ENCODE peak calls at places on chromosome 9, in eight cellular contexts. One of them, this sample, is unnamed.
A peak's percentile ranks its signal among the peaks of the same experiment; 100 is the strongest.

GRCh38 chr9:90249094-90249493 is 393.5 kb downstream of the DIRAS2 start:
- DNase-seq in LNCaP clone FGC: peak; percentile 63
- DNase-seq in transverse colon: no peak
- DNase-seq in adrenal gland: no peak
- DNase-seq in lower lobe of right lung: no peak
- DNase-seq in lung: no peak
- DNase-seq in CD8-positive, alpha-beta T cell: no peak
- DNase-seq in NB4: no peak
- DNase-seq in this sample: no peak

GRCh38 chr9:121278535-121279169 is 10.7 kb downstream of the GSN start:
- DNase-seq in LNCaP clone FGC: peak; percentile 15
- DNase-seq in transverse colon: peak; percentile 67
- DNase-seq in adrenal gland: peak; percentile 67
- DNase-seq in lower lobe of right lung: peak; percentile 72
- DNase-seq in lung: peak; percentile 69
- DNase-seq in CD8-positive, alpha-beta T cell: no peak
- DNase-seq in NB4: peak; percentile 72
- DNase-seq in this sample: peak; percentile 99

GRCh38 chr9:136858452-136858843 is 6.3 kb downstream of the MAMDC4 start:
- DNase-seq in LNCaP clone FGC: no peak
- DNase-seq in transverse colon: no peak
- DNase-seq in adrenal gland: no peak
- DNase-seq in lower lobe of right lung: no peak
- DNase-seq in lung: no peak
- DNase-seq in CD8-positive, alpha-beta T cell: no peak
- DNase-seq in NB4: no peak
- DNase-seq in this sample: no peak

GRCh38 chr9:134378901-134379338 is 52.7 kb downstream of the RXRA start:
- DNase-seq in LNCaP clone FGC: peak; percentile 87
- DNase-seq in transverse colon: peak; percentile 67
- DNase-seq in adrenal gland: peak; percentile 79
- DNase-seq in lower lobe of right lung: peak; percentile 70
- DNase-seq in lung: no peak
- DNase-seq in CD8-positive, alpha-beta T cell: no peak
- DNase-seq in NB4: no peak
- DNase-seq in this sample: no peak

GRCh38 chr9:102479191-102479590 is 515.9 kb upstream of the CYLC2 start:
- DNase-seq in LNCaP clone FGC: no peak
- DNase-seq in transverse colon: no peak
- DNase-seq in adrenal gland: no peak
- DNase-seq in lower lobe of right lung: no peak
- DNase-seq in lung: no peak
- DNase-seq in CD8-positive, alpha-beta T cell: no peak
- DNase-seq in NB4: no peak
- DNase-seq in this sample: peak; percentile 70

GRCh38 chr9:94974154-94974860 is 247.8 kb downstream of the AOPEP start:
- DNase-seq in LNCaP clone FGC: no peak
- DNase-seq in transverse colon: no peak
- DNase-seq in adrenal gland: no peak
- DNase-seq in lower lobe of right lung: no peak
- DNase-seq in lung: no peak
- DNase-seq in CD8-positive, alpha-beta T cell: no peak
- DNase-seq in NB4: no peak
- DNase-seq in this sample: no peak

GRCh38 chr9:72675586-72675985 is 154.2 kb downstream of the TMC1 start:
- DNase-seq in LNCaP clone FGC: no peak
- DNase-seq in transverse colon: no peak
- DNase-seq in adrenal gland: no peak
- DNase-seq in lower lobe of right lung: no peak
- DNase-seq in lung: no peak
- DNase-seq in CD8-positive, alpha-beta T cell: no peak
- DNase-seq in NB4: no peak
- DNase-seq in this sample: peak; percentile 74

GRCh38 chr9:33850677-33851076 is 33.7 kb downstream of the UBE2R2 start:
- DNase-seq in LNCaP clone FGC: no peak
- DNase-seq in transverse colon: no peak
- DNase-seq in adrenal gland: no peak
- DNase-seq in lower lobe of right lung: no peak
- DNase-seq in lung: no peak
- DNase-seq in CD8-positive, alpha-beta T cell: no peak
- DNase-seq in NB4: no peak
- DNase-seq in this sample: no peak

GRCh38 chr9:112447283-112447761 is 39.3 kb upstream of the KIAA1958 start:
- DNase-seq in LNCaP clone FGC: no peak
- DNase-seq in transverse colon: no peak
- DNase-seq in adrenal gland: peak; percentile 49
- DNase-seq in lower lobe of right lung: no peak
- DNase-seq in lung: no peak
- DNase-seq in CD8-positive, alpha-beta T cell: no peak
- DNase-seq in NB4: no peak
- DNase-seq in this sample: peak; percentile 1

GRCh38 chr9:23615569-23615968 is 210.5 kb downstream of the ELAVL2 start:
- DNase-seq in LNCaP clone FGC: no peak
- DNase-seq in transverse colon: no peak
- DNase-seq in adrenal gland: no peak
- DNase-seq in lower lobe of right lung: no peak
- DNase-seq in lung: no peak
- DNase-seq in CD8-positive, alpha-beta T cell: no peak
- DNase-seq in NB4: no peak
- DNase-seq in this sample: no peak
- H3K4me3 ChIP-seq in LNCaP clone FGC: no peak overlapping the region
- H3K4me3 ChIP-seq in transverse colon: no peak overlapping the region
- H3K4me3 ChIP-seq in adrenal gland: no peak overlapping the region
- H3K4me3 ChIP-seq in lower lobe of right lung: no peak overlapping the region
- H3K4me3 ChIP-seq in lung: no peak overlapping the region
- H3K4me3 ChIP-seq in CD8-positive, alpha-beta T cell: no peak overlapping the region
- H3K4me3 ChIP-seq in NB4: no peak overlapping the region
- H3K4me3 ChIP-seq in this sample: no peak overlapping the region

GRCh38 chr9:14369011-14369410 is 55.1 kb upstream of the NFIB start:
- DNase-seq in LNCaP clone FGC: no peak
- DNase-seq in transverse colon: no peak
- DNase-seq in adrenal gland: no peak
- DNase-seq in lower lobe of right lung: no peak
- DNase-seq in lung: no peak
- DNase-seq in CD8-positive, alpha-beta T cell: no peak
- DNase-seq in NB4: no peak
- DNase-seq in this sample: no peak

GRCh38 chr9:14361074-14361473 is 47.1 kb upstream of the NFIB start:
- DNase-seq in LNCaP clone FGC: no peak
- DNase-seq in transverse colon: no peak
- DNase-seq in adrenal gland: no peak
- DNase-seq in lower lobe of right lung: no peak
- DNase-seq in lung: no peak
- DNase-seq in CD8-positive, alpha-beta T cell: no peak
- DNase-seq in NB4: no peak
- DNase-seq in this sample: no peak

GRCh38 chr9:14362175-14362574 is 48.2 kb upstream of the NFIB start:
- DNase-seq in LNCaP clone FGC: no peak
- DNase-seq in transverse colon: no peak
- DNase-seq in adrenal gland: no peak
- DNase-seq in lower lobe of right lung: no peak
- DNase-seq in lung: no peak
- DNase-seq in CD8-positive, alpha-beta T cell: no peak
- DNase-seq in NB4: no peak
- DNase-seq in this sample: peak; percentile 91

GRCh38 chr9:14365667-14366066 is 51.7 kb upstream of the NFIB start:
- DNase-seq in LNCaP clone FGC: no peak
- DNase-seq in transverse colon: no peak
- DNase-seq in adrenal gland: no peak
- DNase-seq in lower lobe of right lung: no peak
- DNase-seq in lung: no peak
- DNase-seq in CD8-positive, alpha-beta T cell: no peak
- DNase-seq in NB4: no peak
- DNase-seq in this sample: peak; percentile 72

DNA sequence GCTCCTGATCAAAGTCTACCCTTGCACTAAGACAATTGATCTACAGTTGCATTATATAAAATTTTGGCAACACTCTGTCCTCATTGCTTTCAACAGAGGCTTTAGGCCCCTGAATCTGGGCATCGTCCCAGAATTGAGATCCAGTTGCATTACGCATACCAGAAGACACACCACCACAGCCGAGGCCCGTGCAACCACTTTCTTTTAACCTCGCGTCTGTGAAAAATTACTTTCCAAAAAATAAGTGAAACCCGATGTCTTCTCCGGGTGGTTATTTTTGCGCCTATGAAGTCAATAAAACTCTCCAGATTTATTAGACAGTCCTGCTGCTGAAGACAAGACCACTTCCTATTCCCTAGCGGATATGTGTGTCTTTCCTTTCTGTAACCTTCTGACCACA is 52.1 kb upstream of the NFIB start:
- DNase-seq in LNCaP clone FGC: no peak
- DNase-seq in transverse colon: no peak
- DNase-seq in adrenal gland: no peak
- DNase-seq in lower lobe of right lung: no peak
- DNase-seq in lung: no peak
- DNase-seq in CD8-positive, alpha-beta T cell: no peak
- DNase-seq in NB4: no peak
- DNase-seq in this sample: peak; percentile 95
- H3K4me3 ChIP-seq in LNCaP clone FGC: no peak overlapping the region
- H3K4me3 ChIP-seq in transverse colon: no peak overlapping the region
- H3K4me3 ChIP-seq in adrenal gland: no peak overlapping the region
- H3K4me3 ChIP-seq in lower lobe of right lung: no peak overlapping the region
- H3K4me3 ChIP-seq in lung: no peak overlapping the region
- H3K4me3 ChIP-seq in CD8-positive, alpha-beta T cell: no peak overlapping the region
- H3K4me3 ChIP-seq in NB4: no peak overlapping the region
- H3K4me3 ChIP-seq in this sample: no peak overlapping the region

GRCh38 chr9:128829477-128830251 is at the start of gene SPOUT1:
- DNase-seq in LNCaP clone FGC: peak; percentile 64
- DNase-seq in transverse colon: peak; percentile 94
- DNase-seq in adrenal gland: peak; percentile 93
- DNase-seq in lower lobe of right lung: peak; percentile 94
- DNase-seq in lung: peak; percentile 95
- DNase-seq in CD8-positive, alpha-beta T cell: peak; percentile 88
- DNase-seq in NB4: peak; percentile 95
- DNase-seq in this sample: peak; percentile 63

GRCh38 chr9:128828719-128829452 is 708 bp downstream of the SPOUT1 start:
- DNase-seq in LNCaP clone FGC: no peak
- DNase-seq in transverse colon: no peak
- DNase-seq in adrenal gland: no peak
- DNase-seq in lower lobe of right lung: peak; percentile 12
- DNase-seq in lung: no peak
- DNase-seq in CD8-positive, alpha-beta T cell: no peak
- DNase-seq in NB4: no peak
- DNase-seq in this sample: no peak

GRCh38 chr9:128824911-128825310 is 4.7 kb downstream of the SPOUT1 start:
- DNase-seq in LNCaP clone FGC: no peak
- DNase-seq in transverse colon: no peak
- DNase-seq in adrenal gland: no peak
- DNase-seq in lower lobe of right lung: no peak
- DNase-seq in lung: no peak
- DNase-seq in CD8-positive, alpha-beta T cell: no peak
- DNase-seq in NB4: no peak
- DNase-seq in this sample: no peak

GRCh38 chr9:128825923-128826702 is 3.5 kb downstream of the SPOUT1 start:
- DNase-seq in LNCaP clone FGC: no peak
- DNase-seq in transverse colon: no peak
- DNase-seq in adrenal gland: no peak
- DNase-seq in lower lobe of right lung: no peak
- DNase-seq in lung: no peak
- DNase-seq in CD8-positive, alpha-beta T cell: no peak
- DNase-seq in NB4: no peak
- DNase-seq in this sample: no peak

DNA sequence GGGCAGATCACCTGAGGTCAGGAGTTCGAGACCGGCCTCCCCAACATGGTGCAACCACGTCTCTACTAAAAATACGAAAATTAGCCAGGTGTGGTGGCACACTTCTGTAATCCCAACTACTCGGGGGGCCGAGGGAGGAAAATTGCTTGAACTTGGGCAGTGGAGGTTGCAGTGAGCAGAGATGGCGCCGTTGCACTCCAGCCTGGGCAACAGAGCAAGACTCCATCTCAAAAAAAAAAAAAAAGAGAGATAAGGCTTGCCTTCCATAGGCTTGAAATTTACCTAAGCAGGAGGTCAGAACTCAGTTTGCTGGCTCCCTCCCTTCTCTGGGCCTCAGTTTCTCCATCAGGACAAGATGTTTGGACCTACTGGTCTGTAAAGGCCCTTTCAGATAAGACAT is 1.3 kb downstream of the SPOUT1 start:
- DNase-seq in LNCaP clone FGC: no peak
- DNase-seq in transverse colon: no peak
- DNase-seq in adrenal gland: no peak
- DNase-seq in lower lobe of right lung: no peak
- DNase-seq in lung: no peak
- DNase-seq in CD8-positive, alpha-beta T cell: no peak
- DNase-seq in NB4: no peak
- DNase-seq in this sample: no peak
- H3K4me3 ChIP-seq in LNCaP clone FGC: peak overlapping the region; percentile 80
- H3K4me3 ChIP-seq in transverse colon: no peak overlapping the region
- H3K4me3 ChIP-seq in adrenal gland: no peak overlapping the region
- H3K4me3 ChIP-seq in lower lobe of right lung: no peak overlapping the region
- H3K4me3 ChIP-seq in lung: no peak overlapping the region
- H3K4me3 ChIP-seq in CD8-positive, alpha-beta T cell: no peak overlapping the region
- H3K4me3 ChIP-seq in NB4: peak overlapping the region; percentile 89
- H3K4me3 ChIP-seq in this sample: no peak overlapping the region

GRCh38 chr9:6782981-6783380 is 25.2 kb downstream of the KDM4C start:
- DNase-seq in LNCaP clone FGC: no peak
- DNase-seq in transverse colon: no peak
- DNase-seq in adrenal gland: no peak
- DNase-seq in lower lobe of right lung: no peak
- DNase-seq in lung: no peak
- DNase-seq in CD8-positive, alpha-beta T cell: no peak
- DNase-seq in NB4: no peak
- DNase-seq in this sample: no peak

GRCh38 chr9:6781476-6781875 is 23.7 kb downstream of the KDM4C start:
- DNase-seq in LNCaP clone FGC: no peak
- DNase-seq in transverse colon: no peak
- DNase-seq in adrenal gland: no peak
- DNase-seq in lower lobe of right lung: no peak
- DNase-seq in lung: no peak
- DNase-seq in CD8-positive, alpha-beta T cell: no peak
- DNase-seq in NB4: no peak
- DNase-seq in this sample: no peak

GRCh38 chr9:6785682-6786081 is 27.9 kb downstream of the KDM4C start:
- DNase-seq in LNCaP clone FGC: no peak
- DNase-seq in transverse colon: no peak
- DNase-seq in adrenal gland: no peak
- DNase-seq in lower lobe of right lung: no peak
- DNase-seq in lung: no peak
- DNase-seq in CD8-positive, alpha-beta T cell: no peak
- DNase-seq in NB4: no peak
- DNase-seq in this sample: no peak

GRCh38 chr9:6782378-6782777 is 24.6 kb downstream of the KDM4C start:
- DNase-seq in LNCaP clone FGC: no peak
- DNase-seq in transverse colon: no peak
- DNase-seq in adrenal gland: no peak
- DNase-seq in lower lobe of right lung: no peak
- DNase-seq in lung: no peak
- DNase-seq in CD8-positive, alpha-beta T cell: no peak
- DNase-seq in NB4: no peak
- DNase-seq in this sample: no peak

DNA sequence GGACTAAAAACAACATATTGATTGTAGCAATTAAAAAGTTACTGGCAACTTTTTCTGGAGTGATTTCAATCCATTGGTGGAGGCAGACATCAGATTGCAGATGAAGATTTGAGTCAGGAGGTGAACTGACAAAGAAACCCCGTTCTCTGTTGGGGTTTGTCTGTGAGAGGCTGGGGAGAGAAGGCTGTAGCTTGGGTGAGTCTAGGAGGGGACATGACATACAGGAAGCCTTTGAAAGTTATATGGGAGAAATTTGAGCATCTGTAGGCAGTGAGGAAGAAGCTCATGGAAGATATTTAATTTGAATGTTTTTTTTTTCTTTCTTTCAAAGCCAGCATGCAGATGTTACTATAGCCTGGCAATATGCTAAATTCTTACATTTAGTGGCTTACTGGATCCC is 26.0 kb downstream of the KDM4C start:
- DNase-seq in LNCaP clone FGC: no peak
- DNase-seq in transverse colon: no peak
- DNase-seq in adrenal gland: no peak
- DNase-seq in lower lobe of right lung: no peak
- DNase-seq in lung: no peak
- DNase-seq in CD8-positive, alpha-beta T cell: no peak
- DNase-seq in NB4: no peak
- DNase-seq in this sample: no peak
- H3K4me3 ChIP-seq in LNCaP clone FGC: no peak overlapping the region
- H3K4me3 ChIP-seq in transverse colon: no peak overlapping the region
- H3K4me3 ChIP-seq in adrenal gland: no peak overlapping the region
- H3K4me3 ChIP-seq in lower lobe of right lung: no peak overlapping the region
- H3K4me3 ChIP-seq in lung: no peak overlapping the region
- H3K4me3 ChIP-seq in CD8-positive, alpha-beta T cell: no peak overlapping the region
- H3K4me3 ChIP-seq in NB4: no peak overlapping the region
- H3K4me3 ChIP-seq in this sample: no peak overlapping the region

This sample was measured in skeletal muscle cell.